ENCODE peak calls at places on chromosomes 12 and 14, in ten cellular contexts. Y is activated CD4-positive, alpha-beta T cell treated with anti-CD3 and anti-CD28 coated beads, Interleukin-2, amount 50 U/mL, for 24 hours; K is lower leg skin; T is HEK293T; M is aorta; X is AG04450; P is activated T-helper 1 cell treated with anti-CD3 and anti-CD28 coated beads, Interleukin-12 subunit alpha, Interleukin-12 subunit beta, Interleukin-2, Interleukin-4 antibody, amounts not matched to agents 30 ng/mL and 10 ng/mL and 1 ng/mL, durations not matched to agents 14 hours and 24 hours and 36 hours; N is GM04503; W is HFF-Myc; I is amniotic epithelial cell. V is an unnamed sample.

GRCh38 chr12:131085125-131085815 is 131.6 kb downstream of the ADGRD1 start:
- DNase-seq in K (peak), W (no peak), Y (no peak), N (no peak), M (peak), X (no peak), P (no peak), I (no peak), T (no peak), V (no peak)

GRCh38 chr12:59977779-59978178 is 381.9 kb downstream of the SLC16A7 start:
- DNase-seq in I (no peak), T (no peak), P (no peak), N (no peak), M (no peak), X (no peak), W (no peak), K (no peak), Y (no peak), V (no peak)

GRCh38 chr14:99393059-99393655 is 87.5 kb downstream of the SETD3 start:
- DNase-seq in N (no peak), I (peak), W (no peak), X (no peak), P (no peak), Y (no peak), K (no peak), T (peak), M (no peak), V (no peak)

GRCh38 chr12:46089414-46090162 is 99.2 kb upstream of the SCAF11 start:
- DNase-seq in W (no peak), X (no peak), I (no peak), K (no peak), T (no peak), P (no peak), Y (no peak), N (peak), M (no peak), V (no peak)

GRCh38 chr14:102988054-102988453 is 65.6 kb downstream of the AMN start:
- DNase-seq in X (no peak), Y (no peak), I (peak), T (no peak), K (no peak), M (no peak), P (no peak), W (no peak), N (no peak), V (no peak)

GRCh38 chr12:92506891-92507290 is 195.9 kb upstream of the PLEKHG7 start:
- DNase-seq in W (no peak), K (no peak), I (no peak), T (no peak), N (no peak), Y (no peak), X (no peak), P (no peak), M (no peak), V (no peak)

GRCh38 chr14:100076630-100077029 is 11.4 kb downstream of the EVL start:
- DNase-seq in W (peak), I (peak), T (no peak), X (no peak), K (peak), Y (no peak), P (no peak), M (peak), N (peak), V (peak)

GRCh38 chr12:78018939-78019338 is 188.2 kb downstream of the NAV3 start:
- DNase-seq in P (no peak), Y (no peak), K (no peak), I (peak), X (no peak), W (no peak), T (no peak), M (no peak), N (no peak), V (no peak)

GRCh38 chr14:33646692-33647260 is 304.1 kb downstream of the EGLN3 start:
- DNase-seq in W (peak), K (no peak), P (no peak), I (peak), T (no peak), M (no peak), Y (no peak), N (peak), X (peak), V (no peak)

GRCh38 chr14:106024983-106025604 is 498.7 kb downstream of the TMEM121 start:
- DNase-seq in W (no peak), P (peak), K (no peak), Y (no peak), I (no peak), M (no peak), T (no peak), N (no peak), X (no peak), V (no peak)

GRCh38 chr12:130152386-130152785 is 9.9 kb upstream of the FZD10 start:
- DNase-seq in K (no peak), T (no peak), X (no peak), W (no peak), Y (no peak), P (no peak), N (no peak), M (no peak), I (no peak), V (peak)

GRCh38 chr14:85536835-85537195 is 6.9 kb downstream of the FLRT2 start:
- DNase-seq in P (no peak), M (no peak), W (no peak), N (no peak), I (peak), K (no peak), X (no peak), T (no peak), Y (no peak), V (no peak)

GRCh38 chr12:98420403-98420800 is 95.0 kb upstream of the TMPO start:
- DNase-seq in P (no peak), K (no peak), I (no peak), W (no peak), X (no peak), Y (no peak), M (no peak), T (no peak), N (no peak), V (no peak)

GRCh38 chr14:99721792-99722516 is 37.9 kb downstream of the CYP46A1 start:
- DNase-seq in X (no peak), T (no peak), K (peak), Y (no peak), N (no peak), I (no peak), M (peak), W (no peak), P (no peak), V (peak)

GRCh38 chr12:1590083-1590979 is 4.0 kb downstream of the FBXL14 start:
- DNase-seq in T (peak), I (peak), K (no peak), N (peak), W (no peak), Y (no peak), X (no peak), P (no peak), M (peak), V (no peak)